ENCODE peak calls at places on chromosomes 3 and 15, in eight cellular contexts. I is IMR-90, Q is left lung, M is body of pancreas, U is HCT116, H is left ventricle myocardium inferior, D is neural progenitor cell, Z is Peyer's patch. B is an unnamed sample. For H3K9me3, the result is how much of the 10 kb centered on the place peaks cover.

GRCh38 chr3:139937674-139938279 is 2.8 kb downstream of the CLSTN2 start:
- DNase-seq in Z (no peak), I (peak), U (peak), M (peak), H (peak), D (peak), Q (no peak), B (no peak)

GRCh38 chr15:41921167-41921566 is 27.3 kb upstream of the SPTBN5 start:
- DNase-seq in I (peak), Z (no peak), D (no peak), M (peak), U (no peak), Q (no peak), H (no peak), B (no peak)

GRCh38 chr3:132785292-132785691 is 63.1 kb upstream of the NPHP3 start:
- DNase-seq in Z (no peak), Q (no peak), I (no peak), D (no peak), H (no peak), U (no peak), M (no peak), B (no peak)

GRCh38 chr3:87333393-87333892 is 57.1 kb upstream of the POU1F1 start:
- DNase-seq in H (no peak), I (peak), Z (no peak), M (no peak), U (peak), Q (no peak), D (no peak), B (no peak)

GRCh38 chr15:28861031-28861534 is 12.6 kb upstream of the GOLGA6L7 start:
- DNase-seq in H (no peak), D (no peak), Z (no peak), M (peak), U (no peak), Q (no peak), I (peak), B (no peak)

GRCh38 chr3:61821823-61822251 is 260.5 kb downstream of the PTPRG start:
- DNase-seq in M (no peak), I (peak), D (no peak), H (no peak), Z (no peak), Q (no peak), U (no peak), B (no peak)

GRCh38 chr3:178255315-178255714 is 280.9 kb upstream of the KCNMB2 start:
- DNase-seq in D (no peak), M (no peak), Z (no peak), I (peak), U (no peak), H (no peak), Q (no peak), B (no peak)

GRCh38 chr15:85312486-85312885 is 67.9 kb upstream of the AKAP13 start:
- DNase-seq in U (no peak), Z (no peak), M (no peak), D (no peak), Q (no peak), I (peak), H (no peak), B (no peak)

GRCh38 chr3:29642393-29643033 is 361.6 kb downstream of the RBMS3 start:
- DNase-seq in M (no peak), Z (no peak), I (peak), H (no peak), D (no peak), Q (no peak), U (no peak), B (no peak)

GRCh38 chr3:50261505-50261904 is 7.4 kb upstream of the SEMA3B start:
- DNase-seq in Z (no peak), Q (no peak), D (no peak), U (no peak), H (no peak), I (no peak), M (no peak), B (no peak)

GRCh38 chr15:57406040-57406772 is 29.9 kb downstream of the CGNL1 start:
- DNase-seq in Z (no peak), Q (no peak), I (peak), H (no peak), D (no peak), M (no peak), U (no peak), B (no peak)

GRCh38 chr15:59168536-59168935 is 38.1 kb upstream of the LDHAL6B start:
- DNase-seq in U (no peak), I (peak), Q (no peak), M (no peak), Z (no peak), H (no peak), D (no peak), B (no peak)

GRCh38 chr15:47186071-47186470 is 531.2 kb upstream of the SEMA6D start:
- DNase-seq in D (no peak), I (no peak), H (no peak), M (no peak), U (no peak), Q (no peak), Z (no peak), B (no peak)

GRCh38 chr15:62897634-62898033 is 144.9 kb upstream of the TPM1 start:
- DNase-seq in M (no peak), I (no peak), H (no peak), Z (no peak), D (no peak), Q (no peak), U (no peak), B (no peak)

GRCh38 chr15:31387483-31388118 is 61.0 kb downstream of the KLF13 start:
- DNase-seq in I (peak), D (no peak), M (peak), Z (no peak), U (no peak), H (peak), Q (no peak), B (no peak)

GRCh38 chr3:179652467-179653105 is at the start of gene USP13:
- DNase-seq in U (peak), D (peak), H (peak), M (peak), Z (peak), Q (peak), I (peak), B (peak)

GRCh38 chr3:127366383-127366782 is 78.5 kb upstream of the PRR20G start:
- DNase-seq in D (peak), Z (no peak), I (no peak), U (no peak), M (no peak), H (no peak), Q (no peak), B (no peak)

GRCh38 chr3:40324621-40325020 is 15.1 kb downstream of the EIF1B start:
- DNase-seq in Z (no peak), Q (no peak), H (no peak), M (no peak), D (no peak), U (no peak), I (no peak), B (no peak)

GRCh38 chr15:46956456-46956855 is 760.8 kb upstream of the SEMA6D start:
- DNase-seq in M (no peak), I (no peak), H (peak), Z (no peak), Q (no peak), D (no peak), U (no peak), B (no peak)

GRCh38 chr15:68154923-68155559 is 50.1 kb downstream of the CALML4 start:
- DNase-seq in H (no peak), Q (no peak), D (peak), U (peak), M (peak), Z (no peak), I (peak), B (no peak)

GRCh38 chr3:17301271-17301670 is 416.5 kb downstream of the PLCL2 start:
- DNase-seq in U (no peak), D (no peak), Z (no peak), H (no peak), Q (no peak), M (no peak), I (no peak), B (no peak)

GRCh38 chr3:177633671-177634207 is 436.5 kb upstream of the TBL1XR1 start:
- DNase-seq in I (peak), Q (no peak), Z (no peak), H (no peak), M (no peak), U (no peak), D (no peak), B (no peak)

GRCh38 chr15:39581501-39582285 is 814 bp downstream of the THBS1 start:
- DNase-seq in M (peak), D (peak), I (peak), U (no peak), Z (no peak), H (peak), Q (peak), B (no peak)

GRCh38 chr3:50658416-50658815 is 16.3 kb upstream of the DOCK3 start:
- DNase-seq in Q (no peak), I (no peak), M (no peak), U (no peak), D (no peak), H (no peak), Z (no peak), B (no peak)

GRCh38 chr3:146065573-146066006 is 95.4 kb downstream of the PLOD2 start:
- DNase-seq in Q (no peak), Z (no peak), U (peak), M (peak), D (peak), I (peak), H (no peak), B (no peak)

GRCh38 chr15:90889736-90890456 is 5.6 kb downstream of the FES start:
- DNase-seq in D (no peak), U (no peak), Z (no peak), I (no peak), Q (peak), M (no peak), H (no peak), B (no peak)

GRCh38 chr3:6726811-6727210 is 134.1 kb upstream of the GRM7 start:
- DNase-seq in I (no peak), D (no peak), Z (no peak), U (no peak), Q (no peak), H (no peak), M (no peak), B (no peak)
- H3K9me3 ChIP-seq in I (under half), D (under half), Z (under half), U (under half), Q (under half), H (under half), M (under half), B (under half)

DNA sequence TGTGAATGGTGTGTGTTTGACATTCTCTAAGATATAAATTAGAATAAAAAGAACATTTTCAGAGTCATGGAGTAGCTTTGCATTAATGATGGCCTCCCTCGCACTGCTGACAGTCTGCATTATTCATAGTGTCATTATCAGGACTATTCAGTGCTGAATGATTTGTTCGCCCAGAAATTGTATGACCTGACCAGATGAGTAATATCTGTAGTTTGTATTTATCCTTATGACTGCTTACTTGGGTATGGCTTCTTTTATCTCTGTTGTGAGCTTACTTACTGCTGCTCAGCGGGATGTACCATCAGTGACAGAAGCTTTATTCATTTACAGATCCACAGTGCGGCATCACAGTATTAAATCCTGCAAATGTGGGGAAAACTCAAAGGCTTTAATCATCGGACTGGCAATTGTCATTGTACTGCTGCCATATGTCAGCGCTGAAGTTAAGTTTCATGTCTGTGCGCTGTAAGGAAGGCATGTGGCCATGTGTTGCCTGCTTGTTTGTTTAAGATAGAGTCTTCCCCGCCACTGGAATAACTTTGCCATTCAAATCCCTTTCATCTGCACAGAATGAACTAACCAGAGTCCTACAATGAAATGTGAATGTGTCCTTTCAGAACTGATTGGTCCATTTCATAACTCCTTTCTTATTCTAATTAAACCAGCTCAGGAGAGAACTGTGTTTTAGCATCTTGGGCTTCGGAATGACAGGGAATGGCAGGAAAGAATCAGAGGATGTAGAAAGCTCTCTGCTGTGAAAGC is 262.2 kb downstream of the CHL1 start:
- DNase-seq in H (no peak), Z (no peak), Q (no peak), U (no peak), D (no peak), M (no peak), I (no peak), B (no peak)
- H3K9me3 ChIP-seq in H (under half), Z (under half), Q (under half), U (under half), D (under half), M (under half), I (under half), B (under half)

DNA sequence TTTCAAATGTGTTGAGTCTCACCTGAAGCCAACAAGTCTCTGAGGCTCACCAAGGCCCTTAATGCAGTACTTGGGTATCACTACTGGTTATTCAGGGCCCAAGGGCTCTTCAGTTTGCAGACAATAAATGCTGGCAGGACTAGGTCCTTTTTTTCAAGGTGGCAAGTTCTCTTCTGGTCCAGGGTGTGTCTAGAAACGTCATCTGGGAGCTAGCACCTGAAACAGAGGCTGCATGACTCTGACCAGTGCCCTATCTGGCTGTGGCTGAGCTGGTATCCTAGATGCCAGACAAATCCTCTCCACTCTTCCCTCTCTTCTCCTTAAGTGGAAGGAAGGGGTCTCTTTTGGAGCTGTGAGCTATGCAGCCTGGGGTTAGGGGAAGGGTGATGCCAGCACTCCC is 276.8 kb downstream of the PYDC2 start:
- DNase-seq in H (no peak), U (no peak), M (no peak), I (no peak), Q (no peak), Z (no peak), D (no peak), B (no peak)
- H3K9me3 ChIP-seq in H (under half), U (under half), M (under half), I (under half), Q (under half), Z (under half), D (under half), B (under half)

GRCh38 chr15:22232675-22233074 is 152.3 kb downstream of the OR4M2 start:
- DNase-seq in Z (no peak), D (no peak), I (no peak), M (no peak), U (no peak), H (no peak), Q (no peak), B (no peak)
- H3K9me3 ChIP-seq in Z (under half), D (under half), I (under half), M (under half), U (half or more), H (under half), Q (under half), B (under half)

GRCh38 chr3:149833241-149833640 is 20.2 kb downstream of the RNF13 start:
- DNase-seq in D (no peak), U (no peak), Q (no peak), Z (no peak), H (no peak), M (no peak), I (no peak), B (no peak)

GRCh38 chr3:149832086-149832485 is 19.1 kb downstream of the RNF13 start:
- DNase-seq in D (no peak), M (no peak), H (no peak), U (no peak), I (peak), Q (no peak), Z (no peak), B (no peak)

GRCh38 chr3:149828390-149828789 is 15.4 kb downstream of the RNF13 start:
- DNase-seq in M (no peak), Q (no peak), I (no peak), Z (no peak), U (no peak), D (no peak), H (no peak), B (no peak)

GRCh38 chr3:149831321-149831720 is 18.3 kb downstream of the RNF13 start:
- DNase-seq in D (no peak), Z (no peak), I (no peak), H (no peak), U (no peak), M (no peak), Q (no peak), B (no peak)

DNA sequence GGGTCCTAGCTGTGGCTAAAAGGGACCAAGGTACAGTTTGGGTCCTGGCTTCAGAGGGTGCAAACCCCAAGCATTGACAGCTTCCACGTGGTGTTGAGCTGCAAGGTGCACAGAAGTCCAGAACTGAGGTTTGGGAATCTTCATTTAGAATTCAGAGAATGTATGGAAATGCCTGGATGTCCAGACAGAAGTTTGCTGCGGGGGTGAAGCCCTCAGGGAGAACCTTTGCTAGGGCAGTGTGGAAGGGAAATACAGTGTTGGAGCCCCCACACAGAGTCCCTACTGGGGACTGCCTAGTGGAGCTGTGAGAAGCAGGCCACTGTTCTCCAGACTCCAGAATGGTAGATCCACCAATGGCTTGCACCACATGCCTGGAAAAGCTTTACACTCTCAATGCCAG is 17.9 kb downstream of the RNF13 start:
- DNase-seq in I (no peak), H (no peak), D (no peak), Z (no peak), U (no peak), Q (no peak), M (no peak), B (no peak)
- H3K9me3 ChIP-seq in I (under half), H (under half), D (under half), Z (under half), U (under half), Q (under half), M (under half), B (under half)

GRCh38 chr15:56227315-56227714 is 16.4 kb downstream of the RFX7 start:
- DNase-seq in Z (no peak), H (no peak), I (no peak), D (no peak), Q (no peak), U (no peak), M (no peak), B (no peak)
- H3K9me3 ChIP-seq in Z (under half), H (under half), I (under half), D (under half), Q (under half), U (under half), M (under half), B (under half)

GRCh38 chr3:13901935-13902584 is 22.2 kb upstream of the WNT7A start:
- DNase-seq in Z (no peak), Q (no peak), H (no peak), I (no peak), M (no peak), D (no peak), U (no peak), B (no peak)

GRCh38 chr3:13902648-13903238 is 22.9 kb upstream of the WNT7A start:
- DNase-seq in U (no peak), M (no peak), Z (no peak), I (no peak), D (no peak), H (no peak), Q (no peak), B (no peak)
- H3K9me3 ChIP-seq in U (under half), M (under half), Z (under half), I (under half), D (under half), H (half or more), Q (under half), B (under half)